ENCODE peak calls at places on chromosomes 1 and 21, in four cellular contexts. F is GM12878, V is HCT116, S is H1. E is an unnamed sample.

GRCh38 chr1:12580054-12580887 is 37.7 kb downstream of the DHRS3 start:
- DNase-seq in F (no peak), V (no peak), S (no peak), E (no peak)

GRCh38 chr1:175839678-175840669 is 96.6 kb upstream of the TNR start:
- DNase-seq in F (no peak), V (no peak), S (no peak), E (no peak)

GRCh38 chr1:151945725-151946365 is 36.5 kb upstream of the THEM4 start:
- DNase-seq in F (no peak), V (peak), S (peak), E (peak)

GRCh38 chr21:37435120-37435519 is 68.5 kb downstream of the DYRK1A start:
- DNase-seq in F (no peak), V (peak), S (no peak), E (no peak)

GRCh38 chr21:41770901-41771624 is 4.2 kb upstream of the RIPK4 start:
- DNase-seq in F (no peak), V (no peak), S (no peak), E (no peak)

GRCh38 chr1:12276225-12276624 is 46.4 kb downstream of the VPS13D start:
- DNase-seq in F (no peak), V (no peak), S (peak), E (peak)

GRCh38 chr1:29991815-29992214 is 731.6 kb downstream of the MATN1 start:
- DNase-seq in F (no peak), V (no peak), S (peak), E (no peak)

GRCh38 chr21:28615276-28615675 is 377.4 kb downstream of the LTN1 start:
- DNase-seq in F (no peak), V (no peak), S (no peak), E (no peak)

GRCh38 chr1:111320066-111320879 is 29.6 kb downstream of the CHIA start:
- DNase-seq in F (no peak), V (no peak), S (no peak), E (no peak)

GRCh38 chr1:235304549-235305451 is 23.2 kb downstream of the ARID4B start:
- DNase-seq in F (no peak), V (no peak), S (no peak), E (no peak)

GRCh38 chr1:203596673-203597072 is 30.0 kb upstream of the ATP2B4 start:
- DNase-seq in F (no peak), V (no peak), S (no peak), E (no peak)

GRCh38 chr1:100597069-100597741 is 59.3 kb downstream of the GPR88 start:
- DNase-seq in F (no peak), V (no peak), S (no peak), E (no peak)

GRCh38 chr1:186605762-186606350 is 74.4 kb downstream of the PTGS2 start:
- DNase-seq in F (no peak), V (peak), S (peak), E (peak)

GRCh38 chr1:181981821-181982220 is 79.7 kb downstream of the ZNF648 start:
- DNase-seq in F (no peak), V (no peak), S (no peak), E (no peak)
- TF ChIP-seq YY1 in F (no peak), V (no peak), S (no peak), E (no peak)

DNA sequence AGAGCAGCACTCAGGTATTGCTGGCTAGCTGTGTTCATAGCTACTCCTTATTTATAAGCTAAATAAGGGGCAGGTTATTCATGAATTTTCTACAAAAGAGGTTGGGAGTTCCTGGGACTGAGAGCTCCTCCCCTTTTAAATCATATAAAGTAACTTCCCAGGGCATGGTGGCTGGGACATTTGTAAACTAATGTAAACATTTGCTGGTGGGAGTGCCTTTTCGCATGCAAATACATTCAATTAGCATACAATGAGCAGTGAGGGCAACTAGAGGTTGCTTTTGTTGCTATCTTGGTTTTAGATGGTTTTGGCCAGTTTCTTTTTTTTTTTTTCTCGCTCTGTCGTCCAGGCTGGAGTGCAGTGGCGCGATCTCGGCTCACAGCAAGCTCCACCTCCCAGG is 43.4 kb downstream of the GNPAT start:
- DNase-seq in F (no peak), V (no peak), S (no peak), E (peak)
- TF ChIP-seq YY1 in F (no peak), V (no peak), S (no peak), E (no peak)

GRCh38 chr1:112743174-112744018 is 28.3 kb upstream of the PPM1J start:
- DNase-seq in F (no peak), V (no peak), S (peak), E (no peak)

GRCh38 chr1:112748396-112748795 is 33.3 kb upstream of the PPM1J start:
- DNase-seq in F (no peak), V (no peak), S (no peak), E (no peak)

GRCh38 chr1:112744019-112744578 is 29.0 kb upstream of the PPM1J start:
- DNase-seq in F (no peak), V (no peak), S (peak), E (no peak)
- TF ChIP-seq YY1 in F (no peak), V (no peak), S (no peak), E (no peak)

GRCh38 chr1:20234761-20235540 is 48.6 kb upstream of the PLA2G2C start:
- DNase-seq in F (no peak), V (no peak), S (no peak), E (no peak)

GRCh38 chr1:20240012-20240411 is 50.7 kb upstream of the VWA5B1 start:
- DNase-seq in F (no peak), V (no peak), S (no peak), E (no peak)

GRCh38 chr1:20233866-20234265 is 47.5 kb upstream of the PLA2G2C start:
- DNase-seq in F (no peak), V (no peak), S (no peak), E (no peak)

GRCh38 chr1:20233394-20233793 is 47.1 kb upstream of the PLA2G2C start:
- DNase-seq in F (no peak), V (peak), S (no peak), E (no peak)

DNA sequence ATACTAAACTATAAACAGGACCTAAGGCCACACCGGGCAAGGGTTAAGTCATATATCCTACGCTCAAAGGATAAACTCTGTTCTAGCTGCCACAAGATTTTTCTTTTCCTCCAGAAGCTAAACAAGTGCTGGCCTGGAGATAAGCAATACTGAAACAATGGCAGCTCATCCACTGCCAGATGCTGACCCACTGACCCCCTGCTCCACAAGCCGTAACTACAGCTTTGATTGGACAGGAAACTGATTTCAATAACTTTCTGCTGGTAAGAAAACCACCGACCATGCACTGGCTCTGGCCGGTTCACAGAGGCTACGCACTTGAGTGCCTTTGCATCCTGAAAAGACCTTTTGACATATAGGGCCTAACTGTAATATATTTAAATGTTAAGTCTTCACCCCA is 51.3 kb upstream of the PLA2G2C start:
- DNase-seq in F (no peak), V (no peak), S (no peak), E (no peak)
- TF ChIP-seq YY1 in F (no peak), V (no peak), S (no peak), E (no peak)

E was measured in NT2/D1.